ENCODE peak calls at places on chromosomes 1 and 21, in four cellular contexts. W, J, I and O are unnamed samples.

GRCh38 chr1:116485071-116485735 is 85.6 kb downstream of the CD58 start:
- DNase-seq in I (peak), J (peak), W (peak), O (peak)

GRCh38 chr1:201272838-201273237 is 10.5 kb upstream of the PKP1 start:
- DNase-seq in W (no peak), J (no peak), I (peak), O (no peak)

GRCh38 chr1:170285027-170285426 is 139.3 kb downstream of the NTMT2 start:
- DNase-seq in J (peak), W (no peak), I (no peak), O (no peak)

GRCh38 chr1:8822383-8823294 is 5.2 kb upstream of the RERE start:
- DNase-seq in J (no peak), W (peak), I (peak), O (peak)

GRCh38 chr1:205301842-205302588 is 19.5 kb downstream of the NUAK2 start:
- DNase-seq in W (no peak), J (no peak), I (peak), O (peak)

GRCh38 chr21:22536511-22536910 is 1538.3 kb downstream of the NCAM2 start:
- DNase-seq in J (no peak), I (peak), W (no peak), O (peak)

GRCh38 chr1:5374176-5374575 is 618.0 kb downstream of the NPHP4 start:
- DNase-seq in W (no peak), J (no peak), I (no peak), O (no peak)

GRCh38 chr1:171740987-171741871 is 636 bp downstream of the VAMP4 start:
- DNase-seq in J (peak), W (no peak), I (peak), O (peak)

GRCh38 chr1:112704908-112705627 is 1.9 kb downstream of the RHOC start:
- DNase-seq in J (peak), W (peak), I (peak), O (peak)

GRCh38 chr1:228848406-228848805 is 113.1 kb downstream of the RHOU start:
- DNase-seq in J (no peak), I (no peak), W (no peak), O (no peak)

GRCh38 chr1:205652984-205653383 is 21.2 kb upstream of the ELK4 start:
- DNase-seq in I (no peak), J (no peak), W (no peak), O (no peak)

GRCh38 chr21:37532868-37533780 is 166.6 kb downstream of the DYRK1A start:
- DNase-seq in W (no peak), J (peak), I (peak), O (peak)

GRCh38 chr1:164823486-164824279 is 264.7 kb downstream of the PBX1 start:
- DNase-seq in I (no peak), W (no peak), J (no peak), O (no peak)

GRCh38 chr1:54253480-54253879 is 53.5 kb downstream of the MRPL37 start:
- DNase-seq in W (no peak), J (no peak), I (peak), O (peak)